ENCODE peak calls at places on chromosomes 12 and 14, in six cellular contexts. B is PC-3; Q is GM13977; K is stimulated activated CD4-positive, alpha-beta T cell treated with anti-CD3 and anti-CD28 coated beads, Interleukin-4, amount 100 ng/mL, for 1 hour; I is fibroblast of pulmonary artery; W is activated B cell treated with CpG ODN at 0.5 μM for 24 hours. N is an unnamed sample.

GRCh38 chr14:32711103-32711680 is 227.5 kb upstream of the NPAS3 start:
- DNase-seq in B (peak), Q (peak), K (no peak), I (peak), W (no peak), N (no peak)

GRCh38 chr12:116694653-116695463 is 43.0 kb downstream of the SPRING1 start:
- DNase-seq in B (no peak), Q (no peak), K (no peak), I (no peak), W (no peak), N (no peak)

GRCh38 chr12:2893007-2893406 is 2.3 kb downstream of the TULP3 start:
- DNase-seq in B (peak), Q (no peak), K (no peak), I (peak), W (no peak), N (peak)

GRCh38 chr14:68282479-68283377 is 463.1 kb downstream of the RAD51B start:
- DNase-seq in B (no peak), Q (no peak), K (peak), I (no peak), W (no peak), N (no peak)

GRCh38 chr12:15265868-15266267 is 44.7 kb upstream of the RERG start:
- DNase-seq in B (no peak), Q (no peak), K (no peak), I (no peak), W (no peak), N (no peak)

GRCh38 chr14:106286697-106287290 is 760.4 kb downstream of the TMEM121 start:
- DNase-seq in B (no peak), Q (peak), K (no peak), I (no peak), W (no peak), N (no peak)

GRCh38 chr12:94898388-94898787 is 105.1 kb downstream of the NDUFA12 start:
- DNase-seq in B (peak), Q (no peak), K (no peak), I (peak), W (no peak), N (no peak)

GRCh38 chr12:74349925-74350324 is 187.7 kb upstream of the ATXN7L3B start:
- DNase-seq in B (no peak), Q (no peak), K (no peak), I (no peak), W (no peak), N (no peak)

GRCh38 chr12:76346798-76347420 is 1.3 kb downstream of the BBS10 start:
- DNase-seq in B (peak), Q (no peak), K (no peak), I (peak), W (no peak), N (peak)

GRCh38 chr14:31122098-31122611 is 85.4 kb downstream of the HECTD1 start:
- DNase-seq in B (no peak), Q (no peak), K (no peak), I (peak), W (no peak), N (no peak)

GRCh38 chr12:115433014-115433634 is 749.1 kb upstream of the TBX3 start:
- DNase-seq in B (no peak), Q (no peak), K (no peak), I (no peak), W (no peak), N (no peak)

GRCh38 chr12:69046372-69046771 is 113.4 kb upstream of the CPM start:
- DNase-seq in B (no peak), Q (no peak), K (no peak), I (no peak), W (no peak), N (no peak)

GRCh38 chr12:132123970-132124765 is 20.0 kb downstream of the DDX51 start:
- DNase-seq in B (no peak), Q (no peak), K (no peak), I (no peak), W (no peak), N (no peak)

GRCh38 chr12:108478611-108479010 is 36.5 kb upstream of the FICD start:
- DNase-seq in B (peak), Q (no peak), K (no peak), I (no peak), W (no peak), N (no peak)

N was measured in Caki2.